ENCODE peak calls at places on chromosomes 16 and 17, in ten cellular contexts. Z is adrenal gland, M is NCI-H1092 treated with DMSO at 0.1 percent for 48 hours, K is nephron progenitor cell, H is progenitor cell of endocrine pancreas, V is AG04449, W is hippocampal formation, I is left kidney, E is fibroblast of pulmonary artery, P is HFFc6. O is an unnamed sample.

GRCh38 chr16:81523387-81524115 is 78.9 kb downstream of the CMIP start:
- DNase-seq in P (peak; percentile 74), I (no peak), E (peak; percentile 71), V (no peak), W (no peak), K (no peak), M (no peak), H (no peak), Z (peak; percentile 90), O (no peak)

GRCh38 chr17:75481194-75482059 is 25.0 kb downstream of the TMEM94 start:
- DNase-seq in K (no peak), P (no peak), M (no peak), Z (no peak), E (no peak), W (no peak), V (no peak), H (no peak), I (peak; percentile 13), O (no peak)

GRCh38 chr17:7782237-7782636 is 51.8 kb upstream of the KDM6B start:
- DNase-seq in M (no peak), V (no peak), W (no peak), K (no peak), Z (no peak), H (no peak), P (peak; percentile 49), E (peak; percentile 57), I (no peak), O (no peak)

GRCh38 chr17:80752369-80752705 is 207.7 kb downstream of the RPTOR start:
- DNase-seq in K (no peak), M (no peak), V (no peak), P (no peak), E (no peak), W (no peak), H (no peak), Z (no peak), I (no peak), O (no peak)

GRCh38 chr17:61447358-61447757 is 4.9 kb upstream of the TBX4 start:
- DNase-seq in K (no peak), I (no peak), V (no peak), M (no peak), Z (no peak), E (no peak), H (no peak), W (no peak), P (no peak), O (no peak)

GRCh38 chr17:30031214-30031869 is 85.3 kb upstream of the NSRP1 start:
- DNase-seq in I (peak; percentile 1), K (no peak), E (no peak), Z (no peak), M (no peak), H (no peak), V (no peak), P (no peak), W (no peak), O (no peak)

GRCh38 chr17:6374761-6375312 is 60.1 kb downstream of the AIPL1 start:
- DNase-seq in E (peak; percentile 6), P (peak; percentile 8), V (no peak), M (no peak), K (peak; percentile 45), Z (no peak), W (no peak), I (peak; percentile 90), H (no peak), O (peak; percentile 17)

GRCh38 chr17:82943339-82943738 is 103.5 kb upstream of the ZNF750 start:
- DNase-seq in M (no peak), V (no peak), K (no peak), E (no peak), Z (no peak), P (no peak), W (no peak), H (no peak), I (no peak), O (no peak)

GRCh38 chr16:71460246-71460645 is 1.8 kb downstream of the ZNF23 start:
- DNase-seq in P (peak; percentile 86), E (peak; percentile 66), M (no peak), Z (no peak), H (no peak), K (no peak), W (no peak), I (no peak), V (peak; percentile 73), O (no peak)

GRCh38 chr16:68235882-68236803 is at the start of gene ESRP2:
- DNase-seq in E (no peak), H (peak; percentile 67), P (no peak), W (no peak), V (no peak), I (peak; percentile 79), Z (peak; percentile 56), M (no peak), K (peak; percentile 53), O (no peak)

GRCh38 chr17:14098246-14098645 is 28.9 kb downstream of the COX10 start:
- DNase-seq in E (no peak), W (no peak), M (no peak), Z (no peak), I (no peak), V (no peak), H (no peak), P (no peak), K (no peak), O (no peak)

GRCh38 chr17:45229681-45230409 is 8.2 kb downstream of the FMNL1 start:
- DNase-seq in K (no peak), Z (no peak), V (no peak), P (no peak), I (no peak), H (no peak), W (no peak), M (no peak), E (no peak), O (no peak)

GRCh38 chr16:9603316-9603715 is 511.9 kb downstream of the HAPSTR1 start:
- DNase-seq in H (no peak), V (no peak), W (no peak), P (no peak), E (no peak), M (no peak), Z (no peak), I (no peak), K (no peak), O (no peak)

GRCh38 chr16:13316008-13316407 is 414.6 kb downstream of the SHISA9 start:
- DNase-seq in H (no peak), M (no peak), E (no peak), P (no peak), Z (no peak), K (no peak), I (no peak), V (no peak), W (no peak), O (no peak)

GRCh38 chr17:10550014-10550413 is 556 bp upstream of the MYH2 start:
- DNase-seq in P (no peak), M (no peak), K (no peak), W (no peak), H (no peak), V (no peak), E (no peak), Z (no peak), I (no peak), O (no peak)

GRCh38 chr16:89257281-89257731 is 39.8 kb downstream of the ZNF778 start:
- DNase-seq in W (no peak), V (no peak), I (peak; percentile 66), E (no peak), M (peak; percentile 4), H (no peak), P (no peak), Z (no peak), K (no peak), O (no peak)

GRCh38 chr16:58109881-58110280 is 19.3 kb downstream of the CFAP20 start:
- DNase-seq in W (no peak), E (no peak), K (no peak), Z (no peak), I (no peak), P (no peak), H (no peak), V (no peak), M (no peak), O (no peak)

GRCh38 chr17:12672944-12673343 is 7.3 kb downstream of the MYOCD start:
- DNase-seq in Z (no peak), M (no peak), K (no peak), V (no peak), E (no peak), P (no peak), H (no peak), W (no peak), I (no peak), O (no peak)

GRCh38 chr17:60639019-60639330 is 38.7 kb upstream of the BCAS3 start:
- DNase-seq in Z (no peak), K (no peak), V (no peak), M (no peak), I (no peak), W (no peak), P (no peak), E (no peak), H (no peak), O (no peak)

GRCh38 chr16:15854906-15855703 is 1.7 kb downstream of the MYH11 start:
- DNase-seq in K (no peak), E (no peak), H (no peak), I (no peak), Z (no peak), M (no peak), V (no peak), W (no peak), P (no peak), O (no peak)

GRCh38 chr16:12868788-12869187 is 32.6 kb upstream of the SHISA9 start:
- DNase-seq in H (no peak), M (no peak), P (no peak), V (no peak), W (no peak), Z (no peak), I (peak; percentile 33), K (no peak), E (no peak), O (no peak)

GRCh38 chr17:30449480-30449879 is 27.7 kb upstream of the GOSR1 start:
- DNase-seq in H (no peak), W (peak; percentile 31), I (no peak), Z (peak; percentile 24), E (peak; percentile 62), V (no peak), M (no peak), P (no peak), K (no peak), O (no peak)

GRCh38 chr16:58907297-58907696 is 173.2 kb upstream of the GOT2 start:
- DNase-seq in Z (no peak), H (no peak), M (no peak), P (no peak), I (no peak), V (no peak), W (no peak), K (no peak), E (no peak), O (no peak)

GRCh38 chr16:1794221-1794871 is 841 bp upstream of the IGFALS start:
- DNase-seq in E (no peak), V (no peak), W (no peak), Z (no peak), K (no peak), M (no peak), H (peak; percentile 33), P (no peak), I (peak; percentile 69), O (no peak)

GRCh38 chr16:53090591-53091507 is 36.1 kb downstream of the CHD9 start:
- DNase-seq in P (peak; percentile 92), H (no peak), V (peak; percentile 97), I (peak; percentile 62), E (peak; percentile 100), K (no peak), W (peak; percentile 80), M (peak; percentile 71), Z (peak; percentile 88), O (peak; percentile 26)

GRCh38 chr17:36136439-36136838 is 32.8 kb downstream of the CCL4 start:
- DNase-seq in K (no peak), V (no peak), E (no peak), Z (no peak), P (no peak), M (no peak), W (no peak), H (no peak), I (no peak), O (no peak)

GRCh38 chr16:88411951-88412576 is 29.3 kb downstream of the ZNF469 start:
- DNase-seq in K (no peak), H (no peak), W (no peak), E (no peak), I (no peak), V (no peak), P (no peak), M (no peak), Z (no peak), O (no peak)

GRCh38 chr16:66717112-66717675 is 20.7 kb upstream of the CMTM4 start:
- DNase-seq in I (peak; percentile 71), V (peak; percentile 42), K (peak; percentile 42), E (peak; percentile 64), H (no peak), M (peak; percentile 36), P (peak; percentile 67), W (peak; percentile 39), Z (peak; percentile 47), O (peak; percentile 24)

O was measured in activated CD4-positive, alpha-beta memory T cell treated with anti-CD3 and anti-CD28 coated beads, Interleukin-2, amount 10 ng/mL, durations not matched to agents 7 days and 5 days.